ENCODE peak calls at places on chromosomes 7 and 10, in six cellular contexts. L is MM.1S, K is GM23338, N is HCT116, A is neural progenitor cell, Z is PC-3. H is an unnamed sample.

GRCh38 chr10:70247360-70247759 is 14.1 kb upstream of the PPA1 start:
- DNase-seq in K (no peak), L (no peak), A (no peak), Z (no peak), N (no peak), H (no peak)

GRCh38 chr7:71733108-71733870 is 601.3 kb downstream of the GALNT17 start:
- DNase-seq in Z (peak; percentile 73), K (peak; percentile 98), A (peak; percentile 97), L (peak; percentile 86), N (peak; percentile 3), H (peak; percentile 96)

GRCh38 chr10:49649294-49649693 is 30.2 kb upstream of the C10orf53 start:
- DNase-seq in L (no peak), N (no peak), A (peak; percentile 28), Z (no peak), K (peak; percentile 75), H (no peak)

GRCh38 chr7:28316489-28316888 is 95.8 kb upstream of the CREB5 start:
- DNase-seq in A (no peak), K (no peak), N (no peak), Z (no peak), L (no peak), H (no peak)

GRCh38 chr7:33814400-33814799 is 90.9 kb upstream of the BMPER start:
- DNase-seq in K (no peak), A (no peak), Z (no peak), L (peak; percentile 16), N (no peak), H (no peak)

GRCh38 chr10:14438576-14438975 is 107.9 kb upstream of the FRMD4A start:
- DNase-seq in A (no peak), L (no peak), Z (no peak), N (no peak), K (no peak), H (no peak)

GRCh38 chr10:48606530-48607355 is 1.9 kb upstream of the ARHGAP22 start:
- DNase-seq in Z (peak; percentile 99), L (no peak), N (no peak), A (no peak), K (no peak), H (no peak)

GRCh38 chr7:71982847-71983246 is 429.3 kb downstream of the CALN1 start:
- DNase-seq in K (no peak), N (no peak), A (no peak), L (peak; percentile 9), Z (no peak), H (no peak)

GRCh38 chr10:43857206-43857952 is 208.7 kb upstream of the ZNF32 start:
- DNase-seq in K (no peak), Z (peak; percentile 30), L (no peak), A (no peak), N (no peak), H (no peak)

GRCh38 chr10:130362308-130362761 is 226.1 kb downstream of the GLRX3 start:
- DNase-seq in L (no peak), N (no peak), K (no peak), A (peak; percentile 27), Z (no peak), H (peak; percentile 80)

GRCh38 chr10:114031113-114031512 is 12.6 kb upstream of the ADRB1 start:
- DNase-seq in L (no peak), K (no peak), A (no peak), Z (peak; percentile 47), N (no peak), H (no peak)

GRCh38 chr7:158549176-158549833 is 38.3 kb downstream of the PTPRN2 start:
- DNase-seq in L (no peak), K (peak; percentile 63), Z (no peak), N (no peak), A (peak; percentile 62), H (no peak)

GRCh38 chr10:112226439-112227248 is 43.1 kb upstream of the GPAM start:
- DNase-seq in A (no peak), K (no peak), N (no peak), Z (no peak), L (no peak), H (no peak)

GRCh38 chr10:100562806-100563293 is 27.1 kb downstream of the HIF1AN start:
- DNase-seq in L (no peak), N (no peak), A (peak; percentile 71), K (peak; percentile 85), Z (no peak), H (peak; percentile 26)
- TF ChIP-seq CTCF in L (peak; percentile 16), N (peak; percentile 64), A (peak; percentile 53), K (peak; percentile 90), Z (peak; percentile 23), H (peak; percentile 33)

GRCh38 chr10:98031440-98031839 is 1.0 kb upstream of the CRTAC1 start:
- DNase-seq in Z (no peak), A (no peak), N (no peak), L (no peak), K (no peak), H (no peak)

GRCh38 chr10:98030991-98031431 is 590 bp upstream of the CRTAC1 start:
- DNase-seq in N (no peak), Z (no peak), A (peak; percentile 73), K (peak; percentile 61), L (no peak), H (peak; percentile 25)

GRCh38 chr10:98028168-98028770 is 2.2 kb downstream of the CRTAC1 start:
- DNase-seq in A (peak; percentile 91), Z (peak; percentile 25), L (peak; percentile 73), K (peak; percentile 91), N (peak; percentile 37), H (peak; percentile 63)

GRCh38 chr10:98029149-98030092 is 1.0 kb downstream of the CRTAC1 start:
- DNase-seq in K (peak; percentile 46), Z (no peak), N (no peak), L (no peak), A (peak; percentile 60), H (no peak)

GRCh38 chr10:98030093-98030821 is at the start of gene CRTAC1:
- DNase-seq in A (peak; percentile 97), L (no peak), N (no peak), K (peak; percentile 92), Z (no peak), H (peak; percentile 78)
- TF ChIP-seq EZH2 in A (peak; percentile 26), L (no peak), N (no peak), K (peak; percentile 63), Z (no peak), H (peak; percentile 23)

GRCh38 chr7:137652721-137653120 is 194.1 kb downstream of the DGKI start:
- DNase-seq in A (no peak), L (no peak), Z (peak; percentile 52), K (no peak), N (no peak), H (no peak)
- TF ChIP-seq EZH2phosphoT487 in A (no peak), L (no peak), Z (no peak), K (no peak), N (no peak), H (no peak)

DNA sequence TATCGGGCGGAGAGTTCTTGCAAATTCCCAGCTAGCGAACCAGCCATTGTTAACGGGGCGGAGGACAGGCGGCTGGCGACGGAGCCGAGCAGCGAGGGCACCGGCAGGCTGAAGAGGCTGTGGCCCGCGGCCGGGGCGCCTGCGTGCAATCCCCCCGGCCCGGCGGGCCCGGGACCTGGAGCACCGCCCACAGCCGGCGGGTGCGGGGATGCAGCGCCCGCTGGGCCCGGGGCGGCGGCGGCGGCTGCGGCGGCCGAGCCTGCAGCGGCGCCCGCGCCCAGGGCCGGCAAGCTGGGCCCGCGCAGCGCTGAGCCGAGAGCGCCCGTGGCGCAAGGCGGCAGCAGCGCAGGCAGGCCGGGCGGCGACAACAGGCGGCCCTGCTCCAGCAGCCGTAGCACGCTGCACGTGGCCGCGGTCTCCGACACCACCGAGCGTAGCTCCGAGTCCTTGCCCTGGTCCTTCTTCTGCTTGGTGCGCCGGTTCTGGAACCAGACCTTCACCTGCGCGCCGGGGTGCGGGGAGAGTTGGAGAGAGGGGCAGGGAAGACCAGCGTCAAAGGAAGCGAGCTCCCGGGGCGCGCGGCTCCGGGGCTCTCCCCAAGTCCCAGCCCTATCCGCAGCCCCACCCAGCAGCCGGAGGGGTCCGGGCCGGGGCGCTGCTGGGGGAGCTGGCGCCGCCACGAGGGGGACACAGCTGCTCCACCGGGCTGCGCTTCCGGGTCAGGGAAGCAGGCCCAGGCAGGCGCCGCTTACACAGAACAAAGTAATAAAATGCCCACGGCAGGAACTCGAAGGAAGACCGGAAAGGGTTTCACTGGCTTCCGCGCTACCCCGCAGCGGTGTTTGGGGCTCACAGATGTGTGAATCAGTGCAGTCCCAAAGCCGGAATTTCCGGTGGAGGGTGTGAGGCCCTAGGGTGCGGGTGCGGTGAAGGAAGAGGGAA is 3.7 kb downstream of the VAX1 start:
- DNase-seq in A (peak; percentile 82), K (peak; percentile 56), N (no peak), Z (no peak), L (no peak), H (peak; percentile 53)
- TF ChIP-seq CTCF in A (peak; percentile 31), K (no peak), N (no peak), Z (no peak), L (no peak), H (no peak)

DNA sequence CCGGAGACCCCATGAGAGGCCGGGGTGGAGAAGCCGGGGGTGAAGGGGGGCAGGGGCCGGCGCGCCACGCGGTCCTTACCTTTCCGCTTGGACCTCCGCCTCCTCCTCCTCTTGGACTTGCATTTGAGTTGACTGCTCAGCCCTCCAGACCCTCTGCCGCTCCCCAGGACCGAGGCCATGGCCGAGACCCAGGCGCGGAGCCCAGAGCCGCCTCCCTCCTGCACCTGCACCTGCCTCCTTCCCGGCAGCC is 428 bp downstream of the ADARB2 start:
- DNase-seq in N (no peak), L (no peak), K (no peak), A (no peak), Z (no peak), H (no peak)
- TF ChIP-seq EZH2 in N (no peak), L (no peak), K (no peak), A (no peak), Z (no peak), H (no peak)